ENCODE peak calls at places on chromosomes 2 and 18, in four cellular contexts. M is prostate gland, Y is gastrocnemius medialis, B is tibial nerve. D is an unnamed sample.

GRCh38 chr2:204654679-204655078 is 109.4 kb downstream of the PARD3B start:
- DNase-seq in M (no peak), B (no peak), Y (no peak), D (no peak)

GRCh38 chr2:46780801-46781445 is 134.7 kb downstream of the MCFD2 start:
- DNase-seq in Y (no peak), M (no peak), B (no peak), D (no peak)

GRCh38 chr2:161146996-161147395 is 13.2 kb upstream of the TANK start:
- DNase-seq in Y (no peak), M (no peak), B (no peak), D (no peak)

GRCh38 chr2:24675338-24675737 is 117.9 kb downstream of the PTRHD1 start:
- DNase-seq in M (no peak), B (no peak), Y (no peak), D (no peak)

GRCh38 chr2:101185085-101185484 is 33.9 kb upstream of the TBC1D8 start:
- DNase-seq in M (no peak), B (no peak), Y (no peak), D (no peak)

GRCh38 chr2:69298261-69298660 is 88.8 kb downstream of the GFPT1 start:
- DNase-seq in B (no peak), Y (no peak), M (no peak), D (no peak)

GRCh38 chr2:146734042-146734715 is 1110.7 kb upstream of the ACVR2A start:
- DNase-seq in Y (no peak), B (no peak), M (no peak), D (no peak)

GRCh38 chr2:38691994-38692393 is 26.1 kb downstream of the GALM start:
- DNase-seq in Y (no peak), B (no peak), M (no peak), D (no peak)

GRCh38 chr2:234258562-234259141 is 208.2 kb downstream of the SPP2 start:
- DNase-seq in B (no peak), Y (no peak), M (no peak), D (no peak)

GRCh38 chr2:121063471-121063870 is 221.5 kb downstream of the TFCP2L1 start:
- DNase-seq in Y (no peak), B (no peak), M (no peak), D (no peak)

GRCh38 chr2:164495491-164496223 is 125.6 kb downstream of the GRB14 start:
- DNase-seq in M (no peak), B (no peak), Y (no peak), D (no peak)

GRCh38 chr18:78924301-78925192 is 55.1 kb upstream of the SALL3 start:
- DNase-seq in Y (no peak), M (no peak), B (no peak), D (no peak)

GRCh38 chr2:221602938-221603337 is 30.8 kb upstream of the EPHA4 start:
- DNase-seq in Y (no peak), B (no peak), M (no peak), D (no peak)

GRCh38 chr2:165877565-165878550 is 75.7 kb downstream of the TTC21B start:
- DNase-seq in Y (no peak), B (no peak), M (no peak), D (no peak)

GRCh38 chr2:36489296-36489695 is 108.7 kb downstream of the FEZ2 start:
- DNase-seq in M (no peak), B (no peak), Y (no peak), D (no peak)

GRCh38 chr2:134119117-134119671 is 134.7 kb upstream of the MGAT5 start:
- DNase-seq in Y (no peak), B (no peak), M (no peak), D (no peak)

DNA sequence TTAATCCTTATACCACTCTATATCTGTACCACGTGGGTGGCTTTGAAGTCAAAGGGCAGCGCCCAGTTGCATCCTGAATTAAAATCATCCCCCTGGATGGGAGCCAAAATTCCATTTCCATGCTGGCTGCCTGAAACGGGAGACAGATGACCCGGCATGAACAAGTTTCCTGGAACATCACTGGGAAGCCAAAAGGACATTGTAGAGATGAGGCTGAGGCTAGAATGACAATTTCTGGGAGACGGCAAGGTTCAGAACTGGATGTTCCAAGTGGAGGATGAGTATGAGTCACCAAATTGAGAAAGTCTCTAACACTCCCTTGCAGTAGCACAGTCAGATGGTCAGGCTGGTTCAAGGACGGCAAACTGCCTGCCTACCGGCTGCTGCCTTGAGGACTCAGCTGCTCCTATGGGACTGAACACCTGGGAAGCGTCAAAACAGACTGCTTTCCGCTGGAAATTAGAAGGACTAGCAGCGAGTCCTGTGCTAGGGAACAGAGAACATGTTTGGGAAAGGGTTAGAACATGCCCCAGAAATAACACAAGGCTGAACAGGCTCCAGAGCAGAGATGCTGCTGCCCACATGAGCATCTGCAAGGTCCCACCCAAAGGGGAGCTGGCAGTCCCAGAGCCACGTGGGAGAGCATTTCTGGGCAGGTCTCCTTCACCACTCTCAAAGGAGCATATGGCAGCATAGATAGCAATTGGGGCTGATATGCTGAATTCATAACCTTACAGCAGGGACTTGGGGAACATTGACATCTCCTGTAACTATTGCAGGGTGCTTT is 32.0 kb downstream of the YPEL5 start:
- DNase-seq in B (peak), Y (peak), M (no peak), D (peak)
- TF ChIP-seq POLR2A in B (no peak), Y (peak), M (no peak), D (no peak)

GRCh38 chr18:5879479-5879882 is 15.8 kb downstream of the TMEM200C start:
- DNase-seq in Y (no peak), M (no peak), B (no peak), D (no peak)

GRCh38 chr18:5890261-5890605 is 5.1 kb downstream of the TMEM200C start:
- DNase-seq in M (no peak), Y (no peak), B (no peak), D (peak)

GRCh38 chr18:5890606-5891360 is 4.5 kb downstream of the TMEM200C start:
- DNase-seq in Y (no peak), B (no peak), M (no peak), D (peak)

GRCh38 chr18:5884375-5884774 is 10.9 kb downstream of the TMEM200C start:
- DNase-seq in Y (no peak), B (no peak), M (no peak), D (no peak)

GRCh38 chr18:5885337-5885736 is 10.0 kb downstream of the TMEM200C start:
- DNase-seq in M (no peak), B (no peak), Y (no peak), D (no peak)
- TF ChIP-seq CTCF in M (no peak), B (no peak), Y (no peak), D (no peak)

GRCh38 chr2:173401716-173402326 is 47.1 kb downstream of the CDCA7 start:
- DNase-seq in B (no peak), Y (no peak), M (no peak), D (no peak)
- H3K4me3 ChIP-seq in B (no peak), Y (peak), M (no peak), D (no peak)

DNA sequence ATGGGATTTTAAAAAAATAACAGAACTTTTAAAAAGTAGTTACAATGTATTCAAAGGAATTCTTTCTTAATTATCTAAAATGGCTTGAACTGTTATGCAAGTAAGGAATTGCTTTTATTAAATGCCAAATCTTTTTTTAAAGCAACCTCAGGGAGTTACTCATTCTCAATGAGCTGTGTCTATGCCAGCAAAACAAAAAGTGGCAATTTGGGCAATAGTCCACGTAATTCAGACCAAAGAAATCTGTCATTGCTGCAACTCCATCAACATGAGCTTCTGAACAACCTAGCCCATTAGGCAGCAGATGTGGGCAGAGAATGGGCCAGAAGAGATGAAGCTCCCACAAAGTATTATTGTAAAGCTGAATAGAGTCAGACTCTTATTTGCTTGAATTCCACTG is 118.4 kb downstream of the ALK start:
- DNase-seq in M (no peak), Y (no peak), B (no peak), D (peak)
- TF ChIP-seq POLR2A in M (no peak), Y (no peak), B (no peak), D (no peak)

GRCh38 chr2:239375278-239376061 is 25.4 kb downstream of the HDAC4 start:
- DNase-seq in M (no peak), B (no peak), Y (no peak), D (no peak)
- TF ChIP-seq CTCF in M (no peak), B (no peak), Y (no peak), D (no peak)

DNA sequence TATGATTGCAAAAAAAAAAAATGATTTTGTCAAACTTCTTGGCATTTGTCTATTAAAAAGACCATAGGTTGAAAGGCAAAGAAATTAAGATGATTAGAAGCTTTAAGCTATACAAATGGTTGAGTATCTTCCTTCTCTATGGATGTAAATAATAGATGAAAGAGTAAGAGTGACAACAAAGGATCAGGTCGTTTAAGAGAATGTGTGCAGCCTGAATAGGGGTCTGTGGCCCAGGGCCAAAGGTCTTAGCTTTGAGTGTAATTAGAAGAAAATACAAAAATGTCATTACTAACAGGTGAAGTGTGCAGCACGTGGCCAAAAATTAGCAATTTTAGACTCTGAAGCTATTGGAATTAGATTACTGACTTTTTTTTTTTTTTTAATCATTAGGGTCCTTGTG is 122.4 kb downstream of the GREB1L start:
- DNase-seq in M (no peak), Y (no peak), B (no peak), D (no peak)
- H3K4me3 ChIP-seq in M (no peak), Y (no peak), B (no peak), D (no peak)

DNA sequence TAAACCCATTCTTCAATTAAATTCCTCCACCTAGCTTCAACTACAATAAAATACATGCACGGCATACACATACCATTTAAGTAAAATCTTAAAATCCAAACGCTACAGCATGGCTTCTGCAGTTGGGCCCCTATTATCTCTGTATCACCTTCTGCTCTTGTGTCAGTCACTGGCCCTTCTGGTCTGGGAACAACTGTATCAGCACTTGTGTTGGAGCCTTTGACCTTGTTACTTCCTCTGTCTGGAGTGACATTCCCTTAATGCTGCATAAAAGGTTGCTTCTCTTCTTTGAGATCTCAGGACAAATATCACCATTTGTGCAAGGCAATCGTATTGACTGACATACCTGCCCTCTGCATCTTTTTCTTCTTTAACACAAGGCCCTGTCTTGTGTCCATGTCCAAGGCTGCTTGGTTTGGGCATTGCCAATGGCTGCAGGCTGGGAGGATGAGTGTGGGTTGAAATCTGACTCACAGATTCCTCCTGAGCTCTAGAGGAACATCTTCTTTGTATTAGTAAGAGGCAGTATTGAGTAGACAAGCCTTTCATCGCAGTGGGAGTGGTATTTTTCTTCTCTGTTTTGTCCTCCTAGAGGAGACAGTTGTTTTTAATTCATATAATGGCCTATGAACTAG is 267.8 kb upstream of the TRIB2 start:
- DNase-seq in Y (no peak), M (no peak), B (no peak), D (no peak)
- TF ChIP-seq POLR2A in Y (no peak), M (no peak), B (no peak), D (no peak)

GRCh38 chr2:88190808-88191721 is 20.9 kb downstream of the THNSL2 start:
- DNase-seq in M (no peak), B (no peak), Y (no peak), D (peak)

GRCh38 chr2:88187038-88187676 is 17.0 kb downstream of the THNSL2 start:
- DNase-seq in B (no peak), M (peak), Y (peak), D (peak)

GRCh38 chr2:88185480-88185879 is 15.3 kb downstream of the THNSL2 start:
- DNase-seq in Y (no peak), M (no peak), B (no peak), D (no peak)

GRCh38 chr2:88188741-88189140 is 18.6 kb downstream of the THNSL2 start:
- DNase-seq in B (no peak), M (no peak), Y (no peak), D (no peak)

GRCh38 chr2:88187927-88188326 is 17.8 kb downstream of the THNSL2 start:
- DNase-seq in Y (no peak), B (no peak), M (no peak), D (no peak)
- TF ChIP-seq CTCF in Y (no peak), B (no peak), M (no peak), D (no peak)

GRCh38 chr2:9627310-9627709 is 3.5 kb downstream of the YWHAQ start:
- DNase-seq in B (no peak), M (no peak), Y (no peak), D (no peak)
- H3K4me3 ChIP-seq in B (no peak), M (no peak), Y (no peak), D (no peak)

D was measured in thyroid gland.